ENCODE peak calls at places on chromosomes 13 and 19, in seven cellular contexts. S, L, X, O, Q, C and M are unnamed samples.

GRCh38 chr19:21707065-21707464 is 60.3 kb downstream of the ZNF100 start:
- DNase-seq in S (no peak), O (no peak), C (no peak), L (no peak), X (no peak), Q (no peak), M (no peak)

GRCh38 chr13:48233886-48234488 is 981 bp downstream of the ITM2B start:
- DNase-seq in X (no peak), S (no peak), Q (no peak), C (no peak), O (no peak), L (no peak), M (peak; percentile 49)

GRCh38 chr13:25584975-25585374 is 213.2 kb downstream of the ATP8A2 start:
- DNase-seq in X (no peak), O (no peak), L (no peak), S (no peak), Q (no peak), C (no peak), M (no peak)

GRCh38 chr19:13929340-13929739 is 8.9 kb downstream of the PODNL1 start:
- DNase-seq in Q (no peak), L (no peak), X (no peak), C (no peak), O (no peak), S (no peak), M (no peak)

GRCh38 chr13:94595006-94595942 is 678 bp downstream of the TGDS start:
- DNase-seq in C (no peak), X (peak; percentile 36), L (no peak), O (no peak), Q (no peak), S (no peak), M (no peak)

GRCh38 chr13:62702502-62702901 is 1286.9 kb upstream of the PCDH20 start:
- DNase-seq in X (no peak), Q (no peak), O (no peak), L (no peak), S (no peak), C (no peak), M (no peak)

GRCh38 chr19:6501740-6502648 is at the start of gene TUBB4A:
- DNase-seq in S (no peak), Q (peak; percentile 47), O (peak; percentile 11), L (no peak), X (peak; percentile 43), C (no peak), M (no peak)

GRCh38 chr13:99356216-99357089 is 49.3 kb upstream of the GPR183 start:
- DNase-seq in Q (peak; percentile 69), L (no peak), X (peak; percentile 71), O (peak; percentile 34), S (peak; percentile 59), C (no peak), M (peak; percentile 87)

GRCh38 chr19:15616183-15616582 is 1.2 kb downstream of the CYP4F8 start:
- DNase-seq in L (no peak), O (no peak), C (no peak), X (no peak), S (no peak), Q (no peak), M (no peak)

GRCh38 chr13:33761744-33762143 is 56.2 kb upstream of the RFC3 start:
- DNase-seq in C (no peak), L (no peak), O (no peak), X (no peak), S (no peak), Q (no peak), M (peak; percentile 20)

GRCh38 chr19:31154021-31154420 is 195.2 kb downstream of the TSHZ3 start:
- DNase-seq in S (peak; percentile 29), X (no peak), L (no peak), Q (no peak), O (no peak), C (no peak), M (no peak)

GRCh38 chr19:39843919-39844793 is 2.0 kb downstream of the FBL start:
- DNase-seq in S (no peak), X (no peak), Q (no peak), C (no peak), L (no peak), O (no peak), M (peak; percentile 42)

GRCh38 chr13:48232420-48233096 is 448 bp upstream of the ITM2B start:
- DNase-seq in X (no peak), Q (no peak), L (no peak), C (peak; percentile 82), O (peak; percentile 30), S (no peak), M (no peak)

GRCh38 chr19:46945668-46946067 is 74.0 kb upstream of the NPAS1 start:
- DNase-seq in O (no peak), Q (no peak), X (no peak), L (no peak), S (no peak), C (no peak), M (no peak)

GRCh38 chr13:101523154-101523669 is 70.7 kb downstream of the ITGBL1 start:
- DNase-seq in L (no peak), X (no peak), S (no peak), C (no peak), O (no peak), Q (no peak), M (no peak)

GRCh38 chr13:29490561-29490960 is 104.9 kb downstream of the SLC7A1 start:
- DNase-seq in S (no peak), C (no peak), L (no peak), X (no peak), Q (no peak), O (no peak), M (no peak)

GRCh38 chr13:99988469-99989375 is 7.1 kb downstream of the ZIC2 start:
- DNase-seq in L (no peak), C (no peak), Q (no peak), O (no peak), X (no peak), S (no peak), M (no peak)

GRCh38 chr19:8261881-8262280 is 46.3 kb downstream of the CD320 start:
- DNase-seq in X (no peak), O (no peak), Q (no peak), C (peak; percentile 75), S (no peak), L (peak; percentile 38), M (no peak)

GRCh38 chr13:93289842-93290241 is 63.2 kb downstream of the GPC6 start:
- DNase-seq in Q (no peak), O (no peak), X (no peak), C (no peak), S (no peak), L (no peak), M (no peak)

GRCh38 chr19:8336072-8336569 is 6.9 kb downstream of the KANK3 start:
- DNase-seq in C (no peak), X (no peak), Q (no peak), S (no peak), O (no peak), L (no peak), M (no peak)

GRCh38 chr13:80116107-80116506 is 224.8 kb downstream of the SPRY2 start:
- DNase-seq in O (no peak), Q (no peak), S (no peak), C (no peak), L (no peak), X (no peak), M (peak; percentile 64)

GRCh38 chr19:43476606-43477005 is 11.2 kb upstream of the LYPD3 start:
- DNase-seq in L (no peak), C (no peak), O (no peak), Q (no peak), X (no peak), S (peak; percentile 10), M (peak; percentile 81)

GRCh38 chr13:64869539-64869938 is 2360.6 kb downstream of the PCDH9 start:
- DNase-seq in C (no peak), X (no peak), S (no peak), O (no peak), L (no peak), Q (no peak), M (no peak)

GRCh38 chr13:99922631-99923404 is 48.7 kb downstream of the ZIC5 start:
- DNase-seq in Q (no peak), L (no peak), X (no peak), O (no peak), S (no peak), C (no peak), M (no peak)

GRCh38 chr19:6660930-6661329 is 9.0 kb downstream of the TNFSF14 start:
- DNase-seq in L (no peak), X (no peak), O (no peak), Q (no peak), C (no peak), S (no peak), M (no peak)

GRCh38 chr13:27792393-27793218 is at the start of gene GSX1:
- DNase-seq in S (peak; percentile 7), L (no peak), O (peak; percentile 51), C (no peak), Q (no peak), X (peak; percentile 43), M (peak; percentile 40)

GRCh38 chr13:100493418-100493817 is 95.2 kb downstream of the GGACT start:
- DNase-seq in C (no peak), X (no peak), Q (no peak), O (no peak), S (no peak), L (no peak), M (no peak)

GRCh38 chr19:11125994-11126685 is 29.4 kb downstream of the SPC24 start:
- DNase-seq in C (peak; percentile 88), X (peak; percentile 73), O (peak; percentile 76), L (peak; percentile 88), Q (no peak), S (no peak), M (peak; percentile 49)
- H3K4me3 ChIP-seq in C (no peak overlapping the region), X (no peak overlapping the region), O (no peak overlapping the region), L (no peak overlapping the region), Q (no peak overlapping the region), S (no peak overlapping the region), M (no peak overlapping the region)

DNA sequence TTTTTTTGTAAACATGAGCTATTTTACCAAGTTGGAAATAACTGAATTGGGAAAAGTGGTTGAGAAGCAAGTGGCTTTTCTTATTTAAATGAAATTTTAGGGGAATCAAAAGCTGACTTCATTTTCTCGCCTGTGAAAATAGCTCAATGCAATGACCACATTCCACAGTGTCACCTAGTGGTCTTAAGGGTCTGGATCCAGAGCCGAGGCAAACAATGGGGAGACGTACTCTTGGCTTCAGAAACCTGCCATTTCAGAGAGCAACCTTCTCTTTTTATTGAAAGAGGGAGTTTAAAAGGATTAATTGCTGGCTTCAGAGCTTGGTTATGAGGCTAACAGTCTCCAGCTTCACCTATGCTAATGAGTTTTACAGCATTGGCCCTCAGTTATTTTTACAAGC is 39.7 kb upstream of the RXFP2 start:
- DNase-seq in Q (no peak), L (no peak), O (no peak), X (no peak), S (no peak), C (no peak), M (peak; percentile 5)
- TF ChIP-seq CTCF in Q (no peak), L (no peak), O (peak; percentile 28), X (no peak), S (peak; percentile 10), C (no peak), M (peak; percentile 40)

GRCh38 chr13:76980075-76980718 is 11.7 kb upstream of the CLN5 start:
- DNase-seq in X (peak; percentile 82), Q (peak; percentile 80), S (no peak), C (peak; percentile 85), L (peak; percentile 69), O (peak; percentile 76), M (no peak)
- H3K4me3 ChIP-seq in X (peak overlapping the region; percentile 21), Q (no peak overlapping the region), S (peak overlapping the region; percentile 15), C (peak overlapping the region; percentile 40), L (peak overlapping the region; percentile 57), O (peak overlapping the region; percentile 41), M (peak overlapping the region; percentile 27)

DNA sequence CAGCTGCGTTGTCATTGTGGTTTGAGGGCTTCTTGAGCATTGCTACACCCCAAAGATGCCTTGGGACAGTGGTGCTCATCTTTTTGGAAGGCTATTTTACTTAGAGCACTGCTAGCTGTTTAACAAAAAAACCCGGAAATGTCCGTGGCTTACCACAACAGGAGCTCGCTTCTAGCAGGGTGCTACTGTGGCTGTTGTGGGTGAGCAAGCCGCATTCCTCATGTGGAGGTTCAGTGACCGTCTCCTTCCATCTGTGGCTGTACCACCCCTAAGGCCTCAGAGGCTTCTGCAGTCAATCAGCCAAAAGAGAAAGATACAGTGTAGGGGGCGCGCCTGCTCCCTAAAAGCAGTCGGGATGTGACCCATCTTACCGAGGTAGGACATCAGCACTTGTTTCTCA is 1004.2 kb downstream of the UQCRFS1 start:
- DNase-seq in S (no peak), C (no peak), L (no peak), X (no peak), O (no peak), Q (peak; percentile 9), M (no peak)
- TF ChIP-seq CTCF in S (no peak), C (no peak), L (no peak), X (no peak), O (no peak), Q (no peak), M (no peak)